ENCODE peak calls at places on chromosomes 6 and 20, in six cellular contexts. A, N, S, W, X and J are unnamed samples.

GRCh38 chr6:40550096-40550731 is 37.0 kb downstream of the LRFN2 start:
- DNase-seq in N (peak), S (peak), A (peak), X (peak), W (peak), J (peak)

GRCh38 chr20:21105429-21106170 is 558 bp downstream of the LINC00237 start:
- DNase-seq in X (peak), S (no peak), N (peak), W (peak), A (no peak), J (no peak)

GRCh38 chr6:168598251-168599117 is 157.5 kb downstream of the SMOC2 start:
- DNase-seq in X (no peak), N (no peak), W (no peak), S (no peak), A (no peak), J (no peak)

GRCh38 chr6:20542927-20543602 is 8.8 kb downstream of the CDKAL1 start:
- DNase-seq in N (peak), A (peak), S (peak), X (no peak), W (peak), J (no peak)

GRCh38 chr6:150628908-150629307 is 29.2 kb downstream of the PLEKHG1 start:
- DNase-seq in N (no peak), W (no peak), A (no peak), X (no peak), S (no peak), J (no peak)

GRCh38 chr6:139368661-139369060 is 5.8 kb downstream of the CITED2 start:
- DNase-seq in S (no peak), W (no peak), N (no peak), X (no peak), A (no peak), J (no peak)

GRCh38 chr6:50655848-50656453 is 57.4 kb upstream of the TFAP2D start:
- DNase-seq in N (no peak), S (peak), A (peak), W (peak), X (no peak), J (no peak)

GRCh38 chr20:32205502-32206382 is 1.8 kb downstream of the PLAGL2 start:
- DNase-seq in S (no peak), X (no peak), N (no peak), W (no peak), A (no peak), J (no peak)

GRCh38 chr20:41336711-41337492 is 3.7 kb upstream of the LPIN3 start:
- DNase-seq in S (no peak), N (no peak), W (peak), X (no peak), A (no peak), J (no peak)

GRCh38 chr6:147392917-147393625 is 115.4 kb upstream of the SAMD5 start:
- DNase-seq in S (no peak), A (no peak), N (no peak), X (no peak), W (no peak), J (no peak)

GRCh38 chr6:109292420-109292819 is 89.8 kb downstream of the CD164 start:
- DNase-seq in A (no peak), N (no peak), W (no peak), X (no peak), S (no peak), J (no peak)

GRCh38 chr6:125300992-125301434 is 754 bp downstream of the HDDC2 start:
- DNase-seq in N (peak), X (no peak), A (no peak), S (peak), W (peak), J (no peak)

GRCh38 chr6:91276315-91276714 is 689.4 kb upstream of the MAP3K7 start:
- DNase-seq in N (no peak), X (no peak), A (no peak), S (peak), W (no peak), J (no peak)

GRCh38 chr6:113995632-113996031 is 24.7 kb upstream of the HDAC2 start:
- DNase-seq in A (peak), X (peak), S (peak), N (peak), W (no peak), J (peak)

GRCh38 chr6:137882225-137882961 is 15.3 kb downstream of the TNFAIP3 start:
- DNase-seq in A (no peak), X (no peak), N (no peak), S (peak), W (no peak), J (no peak)

GRCh38 chr20:62737271-62737761 is 28.7 kb downstream of the NTSR1 start:
- DNase-seq in A (no peak), X (no peak), N (no peak), W (no peak), S (no peak), J (no peak)

GRCh38 chr6:17311595-17312311 is 30.6 kb downstream of the RBM24 start:
- DNase-seq in N (peak), A (peak), W (no peak), X (peak), S (peak), J (peak)

GRCh38 chr6:115969930-115970273 is 90.8 kb downstream of the FRK start:
- DNase-seq in A (peak), N (peak), W (no peak), S (peak), X (no peak), J (no peak)

GRCh38 chr20:37498066-37498702 is 22.9 kb upstream of the NNAT start:
- DNase-seq in S (no peak), A (peak), N (no peak), W (no peak), X (no peak), J (no peak)

GRCh38 chr6:112357801-112358200 is 10.7 kb downstream of the RFPL4B start:
- DNase-seq in A (peak), N (peak), X (no peak), W (no peak), S (no peak), J (no peak)

GRCh38 chr6:42482126-42482525 is 30.4 kb upstream of the TRERF1 start:
- DNase-seq in N (no peak), X (no peak), W (no peak), S (no peak), A (no peak), J (no peak)

GRCh38 chr6:16092140-16092539 is 36.7 kb upstream of the MYLIP start:
- DNase-seq in S (no peak), X (no peak), A (no peak), W (no peak), N (no peak), J (no peak)

GRCh38 chr20:20224806-20225205 is 143.1 kb upstream of the INSM1 start:
- DNase-seq in X (no peak), A (no peak), W (no peak), S (no peak), N (no peak), J (no peak)

GRCh38 chr6:158923801-158924498 is 76.1 kb downstream of the RSPH3 start:
- DNase-seq in A (no peak), N (peak), S (no peak), W (no peak), X (no peak), J (no peak)

GRCh38 chr6:151763938-151764680 is 43.4 kb upstream of the ESR1 start:
- DNase-seq in W (peak), S (peak), X (peak), N (peak), A (peak), J (peak)

GRCh38 chr6:55916188-55916587 is 40.8 kb upstream of the BMP5 start:
- DNase-seq in X (no peak), W (no peak), A (peak), N (peak), S (peak), J (no peak)

GRCh38 chr20:50628326-50628725 is 63.0 kb downstream of the RIPOR3 start:
- DNase-seq in W (no peak), N (no peak), A (no peak), S (no peak), X (no peak), J (no peak)

GRCh38 chr6:15621203-15622044 is 41.4 kb downstream of the DTNBP1 start:
- DNase-seq in W (peak), A (peak), S (no peak), X (peak), N (no peak), J (no peak)

GRCh38 chr20:37543828-37544227 is 16.2 kb upstream of the BLCAP start:
- DNase-seq in A (peak), N (peak), W (no peak), X (no peak), S (no peak), J (no peak)

GRCh38 chr6:154306696-154307095 is 49.9 kb downstream of the IPCEF1 start:
- DNase-seq in X (no peak), W (no peak), N (no peak), A (no peak), S (no peak), J (no peak)

GRCh38 chr6:5175195-5175594 is 85.6 kb downstream of the LYRM4 start:
- DNase-seq in S (no peak), A (no peak), X (peak), N (no peak), W (no peak), J (no peak)

GRCh38 chr20:16434087-16434664 is 139.1 kb downstream of the KIF16B start:
- DNase-seq in S (peak), W (peak), A (peak), X (peak), N (no peak), J (peak)

GRCh38 chr6:145532361-145532760 is 203.0 kb downstream of the EPM2A start:
- DNase-seq in W (no peak), X (no peak), S (no peak), N (no peak), A (no peak), J (no peak)

GRCh38 chr20:16615199-16615598 is 42.0 kb upstream of the KIF16B start:
- DNase-seq in X (no peak), S (peak), N (no peak), A (peak), W (no peak), J (peak)

GRCh38 chr20:36472656-36473071 is 68.7 kb upstream of the MYL9 start:
- DNase-seq in X (no peak), S (no peak), W (peak), N (no peak), A (no peak), J (peak)

GRCh38 chr6:111862727-111863126 is 10.5 kb downstream of the FYN start:
- DNase-seq in S (no peak), N (no peak), A (no peak), X (no peak), W (no peak), J (no peak)

GRCh38 chr6:115969207-115969929 is 91.3 kb downstream of the FRK start:
- DNase-seq in X (no peak), S (peak), W (no peak), A (peak), N (no peak), J (no peak)

GRCh38 chr6:65776332-65776731 is 69.3 kb upstream of the EYS start:
- DNase-seq in S (no peak), A (no peak), N (no peak), W (no peak), X (no peak), J (no peak)
- TF ChIP-seq CTCF in S (no peak), A (no peak), N (no peak), W (no peak), X (no peak), J (no peak)

GRCh38 chr6:29414588-29414987 is at the start of gene OR12D1:
- DNase-seq in W (no peak), A (no peak), X (no peak), N (no peak), S (no peak), J (no peak)
- TF ChIP-seq CTCF in W (no peak), A (no peak), X (no peak), N (no peak), S (peak), J (peak)

GRCh38 chr6:4128748-4129147 is 6.6 kb downstream of the ECI2 start:
- DNase-seq in W (no peak), X (no peak), A (peak), S (no peak), N (no peak), J (no peak)

GRCh38 chr6:4128072-4128471 is 7.3 kb downstream of the ECI2 start:
- DNase-seq in X (no peak), N (no peak), S (no peak), A (peak), W (no peak), J (no peak)

GRCh38 chr6:4124361-4124760 is 11.0 kb downstream of the ECI2 start:
- DNase-seq in W (no peak), S (no peak), X (no peak), N (no peak), A (no peak), J (no peak)

GRCh38 chr6:4125500-4125899 is 9.9 kb downstream of the ECI2 start:
- DNase-seq in S (no peak), X (no peak), W (no peak), N (no peak), A (peak), J (no peak)

GRCh38 chr6:4125933-4126864 is 9.2 kb downstream of the ECI2 start:
- DNase-seq in W (no peak), N (peak), A (peak), X (no peak), S (peak), J (no peak)
- TF ChIP-seq CTCF in W (no peak), N (peak), A (peak), X (no peak), S (peak), J (peak)

GRCh38 chr20:54131675-54132611 is 41.8 kb downstream of the CYP24A1 start:
- DNase-seq in N (no peak), S (no peak), A (no peak), X (no peak), W (no peak), J (no peak)
- TF ChIP-seq CTCF in N (no peak), S (no peak), A (no peak), X (no peak), W (no peak), J (no peak)

GRCh38 chr20:10556519-10557083 is 117.2 kb downstream of the JAG1 start:
- DNase-seq in S (no peak), W (no peak), A (no peak), X (no peak), N (no peak), J (no peak)

GRCh38 chr20:10559266-10559665 is 114.5 kb downstream of the JAG1 start:
- DNase-seq in A (no peak), X (no peak), S (no peak), N (no peak), W (no peak), J (no peak)

GRCh38 chr20:10560681-10561080 is 113.1 kb downstream of the JAG1 start:
- DNase-seq in A (no peak), N (no peak), W (no peak), S (no peak), X (no peak), J (no peak)

GRCh38 chr20:10557685-10558084 is 116.1 kb downstream of the JAG1 start:
- DNase-seq in A (no peak), N (no peak), X (no peak), W (no peak), S (no peak), J (no peak)

DNA sequence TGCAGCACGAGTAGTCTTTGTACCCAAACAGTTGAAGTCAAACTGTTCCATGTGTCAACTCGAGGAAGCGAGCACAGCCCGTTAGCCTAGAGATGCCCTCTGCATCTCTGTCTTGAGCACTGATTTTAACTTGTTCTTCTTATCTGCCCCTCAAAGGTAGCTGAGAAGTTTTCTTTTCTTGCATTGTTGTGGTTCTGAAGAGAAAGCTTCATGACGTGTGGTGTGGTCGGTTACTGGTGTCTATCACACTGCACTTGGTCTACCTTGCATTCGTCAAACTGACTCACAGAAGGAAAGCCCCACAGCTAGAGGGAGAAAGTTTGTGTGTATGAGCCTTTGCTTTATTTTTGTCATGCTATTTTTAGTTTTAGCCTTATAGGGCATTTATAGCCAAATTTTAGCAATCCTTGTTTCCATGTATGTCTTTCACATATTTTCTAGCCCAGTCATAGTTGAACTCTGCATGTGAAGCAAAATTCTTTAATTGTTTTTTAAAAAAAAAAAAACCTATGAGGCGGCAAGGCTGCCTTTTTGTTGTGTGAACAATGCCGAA is 115.1 kb downstream of the JAG1 start:
- DNase-seq in W (peak), N (peak), A (peak), X (no peak), S (peak), J (no peak)
- TF ChIP-seq CTCF in W (no peak), N (peak), A (peak), X (no peak), S (peak), J (no peak)

GRCh38 chr20:43508106-43508505 is 609 bp downstream of the L3MBTL1 start:
- DNase-seq in S (no peak), W (no peak), X (peak), A (no peak), N (no peak), J (no peak)

GRCh38 chr20:43511879-43512278 is 4.4 kb downstream of the L3MBTL1 start:
- DNase-seq in S (no peak), W (no peak), A (no peak), X (no peak), N (no peak), J (no peak)

GRCh38 chr20:43506238-43506637 is 1.3 kb upstream of the L3MBTL1 start:
- DNase-seq in W (no peak), N (no peak), S (no peak), X (no peak), A (no peak), J (no peak)

GRCh38 chr20:43507150-43508080 is at the start of gene L3MBTL1:
- DNase-seq in W (peak), S (peak), X (peak), N (no peak), A (peak), J (peak)

DNA sequence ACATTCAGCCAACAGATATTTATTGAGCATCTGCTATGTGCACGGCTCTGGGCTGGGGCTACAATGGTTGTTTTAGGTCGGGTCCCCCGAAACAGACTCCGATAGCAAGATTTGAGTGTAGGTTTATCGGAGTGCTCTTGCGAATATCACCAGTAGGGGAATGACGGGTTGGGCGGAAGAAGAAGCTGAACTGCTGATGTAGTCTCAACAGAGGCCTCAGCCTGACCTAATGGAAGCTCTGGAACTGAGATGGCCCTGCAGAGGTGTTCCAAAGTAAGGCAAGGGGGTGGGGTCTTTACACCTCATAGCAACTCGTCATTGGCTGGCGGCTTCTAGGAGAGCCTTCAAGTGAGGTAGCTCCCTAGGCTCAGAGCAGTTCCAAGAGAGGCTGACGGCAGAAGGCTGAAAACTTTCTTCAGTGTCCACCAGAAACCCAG is 1.1 kb downstream of the L3MBTL1 start:
- DNase-seq in W (no peak), X (no peak), N (no peak), S (no peak), A (no peak), J (no peak)
- TF ChIP-seq CTCF in W (no peak), X (no peak), N (peak), S (no peak), A (no peak), J (no peak)

GRCh38 chr6:33828764-33829731 is 25.2 kb upstream of the MLN start:
- DNase-seq in S (no peak), X (no peak), A (peak), N (no peak), W (no peak), J (no peak)
- TF ChIP-seq CTCF in S (no peak), X (no peak), A (no peak), N (no peak), W (no peak), J (no peak)

DNA sequence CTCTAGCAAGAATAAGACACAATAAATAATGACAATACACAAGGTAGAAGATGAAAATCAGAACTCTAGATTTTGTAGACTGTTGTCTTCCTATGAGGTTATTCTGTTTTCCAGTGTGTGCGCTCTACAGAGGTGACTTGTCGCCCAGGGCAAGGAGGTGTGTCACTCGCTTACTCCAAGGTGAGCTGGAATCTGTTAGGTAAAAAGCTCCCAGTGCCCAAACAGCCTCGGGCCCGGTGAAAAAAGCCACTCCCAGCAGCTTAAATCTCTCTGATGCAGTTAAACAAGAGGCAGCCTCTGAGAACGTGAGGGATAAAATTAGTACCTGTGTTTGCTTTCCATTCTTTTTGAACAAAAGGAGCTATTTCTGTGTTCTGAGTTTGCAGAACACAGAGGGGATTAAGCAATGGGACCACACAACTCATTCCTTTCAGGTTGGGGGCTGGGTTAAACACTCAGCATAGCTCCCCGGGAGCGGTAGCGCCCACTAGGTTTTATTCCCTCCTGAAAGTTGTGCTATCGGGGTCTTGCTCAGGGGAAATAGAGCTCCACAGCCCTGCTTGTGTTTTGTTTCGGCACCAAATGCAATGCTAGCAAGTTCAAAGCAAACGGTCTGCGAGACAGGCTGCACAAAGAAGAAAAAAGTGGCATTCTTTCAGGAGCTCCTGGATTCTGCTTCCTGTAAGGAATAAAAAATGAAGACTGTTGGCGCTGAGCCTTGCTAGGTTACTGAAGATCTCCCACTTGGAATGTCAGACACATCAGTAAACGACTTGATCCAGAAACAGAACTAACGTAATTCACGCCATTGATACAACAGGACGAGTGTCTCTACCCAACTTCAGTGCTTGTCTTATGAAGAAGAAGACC is 181.1 kb downstream of the FOXA2 start:
- DNase-seq in A (peak), S (peak), N (no peak), W (no peak), X (peak), J (no peak)
- TF ChIP-seq CTCF in A (no peak), S (no peak), N (no peak), W (no peak), X (no peak), J (no peak)